ENCODE peak calls at places on chromosomes 12 and 14, in four cellular contexts. V is endothelial cell of umbilical vein, C is mammary epithelial cell, E is IMR-90. T is an unnamed sample.

GRCh38 chr12:132279930-132280329 is 49.5 kb downstream of the GALNT9 start:
- DNase-seq in C (no peak), E (no peak), V (no peak), T (no peak)

GRCh38 chr12:70059373-70059772 is 183.9 kb upstream of the CNOT2 start:
- DNase-seq in C (no peak), V (no peak), E (no peak), T (peak; percentile 22)

GRCh38 chr14:52355016-52355430 is 40.9 kb downstream of the PTGER2 start:
- DNase-seq in V (no peak), C (peak; percentile 88), E (peak; percentile 95), T (peak; percentile 92)

GRCh38 chr12:116278667-116279066 is 1.2 kb upstream of the MED13L start:
- DNase-seq in E (no peak), C (no peak), V (no peak), T (no peak)

GRCh38 chr12:11756022-11756421 is 106.5 kb downstream of the ETV6 start:
- DNase-seq in E (no peak), V (no peak), C (no peak), T (no peak)

GRCh38 chr12:69476276-69477017 is 6.3 kb downstream of the FRS2 start:
- DNase-seq in E (no peak), V (no peak), C (no peak), T (no peak)

GRCh38 chr12:56377989-56378316 is 15.3 kb upstream of the APOF start:
- DNase-seq in C (no peak), E (no peak), V (no peak), T (no peak)

GRCh38 chr14:65356327-65356836 is 56.1 kb upstream of the FUT8 start:
- DNase-seq in C (peak; percentile 100), E (peak; percentile 92), V (peak; percentile 51), T (peak; percentile 48)

GRCh38 chr12:103814436-103814835 is 26.6 kb downstream of the NT5DC3 start:
- DNase-seq in E (no peak), V (no peak), C (no peak), T (no peak)

GRCh38 chr12:128259556-128260070 is 7.4 kb upstream of the TMEM132C start:
- DNase-seq in C (no peak), V (peak; percentile 2), E (no peak), T (peak; percentile 50)

GRCh38 chr12:108638141-108638823 is 4.6 kb upstream of the SELPLG start:
- DNase-seq in C (no peak), E (no peak), V (peak; percentile 30), T (no peak)

GRCh38 chr14:69880851-69881250 is 1.6 kb downstream of the SMOC1 start:
- DNase-seq in V (no peak), C (no peak), E (no peak), T (no peak)

GRCh38 chr14:85475113-85475512 is 54.8 kb upstream of the FLRT2 start:
- DNase-seq in C (no peak), E (no peak), V (peak; percentile 94), T (no peak)

GRCh38 chr14:52840916-52841315 is 49.5 kb upstream of the GNPNAT1 start:
- DNase-seq in C (peak; percentile 48), V (no peak), E (peak; percentile 71), T (peak; percentile 84)

GRCh38 chr12:38880288-38880687 is 25.1 kb downstream of the CPNE8 start:
- DNase-seq in C (no peak), E (no peak), V (no peak), T (no peak)

GRCh38 chr12:96034631-96035282 is 630 bp downstream of the LTA4H start:
- DNase-seq in V (peak; percentile 52), C (peak; percentile 37), E (peak; percentile 37), T (peak; percentile 61)

GRCh38 chr12:128807161-128807724 is 16.5 kb downstream of the SLC15A4 start:
- DNase-seq in E (no peak), C (no peak), V (no peak), T (no peak)

GRCh38 chr14:43183916-43184315 is 1323.2 kb downstream of the FSCB start:
- DNase-seq in V (no peak), C (no peak), E (no peak), T (no peak)
- H3K4me1 ChIP-seq in V (no peaks in the 10 kb centered on the region), C (no peaks in the 10 kb centered on the region), E (no peaks in the 10 kb centered on the region), T (no peaks in the 10 kb centered on the region)

GRCh38 chr12:118356809-118357326 is 15.8 kb downstream of the TAOK3 start:
- DNase-seq in C (peak; percentile 78), V (no peak), E (peak; percentile 92), T (peak; percentile 88)

GRCh38 chr12:118357327-118358007 is 15.2 kb downstream of the TAOK3 start:
- DNase-seq in E (peak; percentile 65), V (peak; percentile 70), C (peak; percentile 54), T (no peak)

GRCh38 chr12:118358008-118358359 is 14.7 kb downstream of the TAOK3 start:
- DNase-seq in E (no peak), V (no peak), C (no peak), T (no peak)

GRCh38 chr12:118359541-118359915 is 13.2 kb downstream of the TAOK3 start:
- DNase-seq in V (no peak), C (no peak), E (no peak), T (no peak)

GRCh38 chr12:118358607-118359540 is 13.8 kb downstream of the TAOK3 start:
- DNase-seq in E (no peak), V (no peak), C (no peak), T (no peak)
- H3K9ac ChIP-seq in E (no peak overlapping the region), V (peak overlapping the region; percentile 67), C (no peak overlapping the region), T (no peak overlapping the region)

GRCh38 chr14:95069018-95069417 is 88.3 kb downstream of the DICER1 start:
- DNase-seq in V (no peak), E (no peak), C (no peak), T (no peak)
- H3K36me3 ChIP-seq in V (no peaks in the 10 kb centered on the region), E (no peaks in the 10 kb centered on the region), C (no peaks in the 10 kb centered on the region), T (no peaks in the 10 kb centered on the region)

GRCh38 chr12:124395284-124395752 is 100.4 kb downstream of the RFLNA start:
- DNase-seq in E (no peak), C (no peak), V (no peak), T (no peak)

GRCh38 chr12:124394462-124395128 is 99.7 kb downstream of the RFLNA start:
- DNase-seq in E (no peak), V (no peak), C (no peak), T (no peak)

GRCh38 chr12:124392271-124392990 is 97.5 kb downstream of the RFLNA start:
- DNase-seq in E (peak; percentile 45), C (no peak), V (peak; percentile 13), T (no peak)

GRCh38 chr12:124392991-124393790 is 98.3 kb downstream of the RFLNA start:
- DNase-seq in E (peak; percentile 58), C (no peak), V (peak; percentile 81), T (peak; percentile 75)

DNA sequence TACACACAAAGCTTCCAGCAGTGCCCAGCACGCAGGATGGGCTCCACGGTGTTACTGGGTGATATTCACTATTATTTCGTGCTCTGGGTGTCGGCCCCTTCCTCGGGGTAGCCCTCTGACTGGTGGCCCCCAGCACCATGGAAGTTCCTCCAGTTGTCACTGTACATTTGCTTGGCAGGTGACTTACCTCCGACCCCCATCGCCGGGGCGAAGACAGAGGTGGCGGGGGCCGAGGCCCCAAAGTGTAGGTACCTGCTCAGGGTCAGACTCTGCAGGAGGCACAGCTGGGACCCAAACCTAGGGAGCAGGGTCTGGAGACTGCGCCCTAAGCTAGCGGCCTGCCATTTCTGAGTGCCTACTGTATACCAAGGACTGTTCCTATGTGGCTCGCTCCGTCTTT is 98.9 kb downstream of the RFLNA start:
- DNase-seq in E (no peak), V (no peak), C (no peak), T (no peak)
- H3K4me1 ChIP-seq in E (peaks cover 41% of the 10 kb centered on the region), V (peaks cover 48% of the 10 kb centered on the region), C (peaks cover 19% of the 10 kb centered on the region), T (peaks cover 73% of the 10 kb centered on the region)

GRCh38 chr14:81516941-81517797 is 16.5 kb downstream of the SEL1L start:
- DNase-seq in V (peak; percentile 35), E (peak; percentile 76), C (no peak), T (peak; percentile 71)
- H3K9ac ChIP-seq in V (no peak overlapping the region), E (peak overlapping the region; percentile 85), C (no peak overlapping the region), T (peak overlapping the region; percentile 82)

GRCh38 chr12:113724703-113725556 is 241.2 kb downstream of the RBM19 start:
- DNase-seq in C (no peak), E (no peak), V (no peak), T (no peak)

GRCh38 chr12:113726254-113726819 is 239.8 kb downstream of the RBM19 start:
- DNase-seq in C (no peak), E (no peak), V (no peak), T (no peak)

GRCh38 chr12:113722747-113723146 is 243.4 kb downstream of the RBM19 start:
- DNase-seq in E (no peak), V (no peak), C (no peak), T (no peak)

GRCh38 chr12:113725557-113725876 is 240.6 kb downstream of the RBM19 start:
- DNase-seq in C (no peak), E (no peak), V (no peak), T (no peak)

GRCh38 chr12:113723631-113724030 is 242.5 kb downstream of the RBM19 start:
- DNase-seq in E (no peak), C (no peak), V (no peak), T (no peak)
- H3K36me3 ChIP-seq in E (no peaks in the 10 kb centered on the region), C (no peaks in the 10 kb centered on the region), V (no peaks in the 10 kb centered on the region), T (no peaks in the 10 kb centered on the region)

GRCh38 chr12:29707846-29708245 is 75.9 kb downstream of the TMTC1 start:
- DNase-seq in C (no peak), V (no peak), E (no peak), T (no peak)

GRCh38 chr12:29709641-29710040 is 74.1 kb downstream of the TMTC1 start:
- DNase-seq in C (no peak), E (no peak), V (no peak), T (no peak)

GRCh38 chr12:29709056-29709455 is 74.7 kb downstream of the TMTC1 start:
- DNase-seq in V (no peak), E (no peak), C (no peak), T (no peak)

GRCh38 chr12:29711381-29711780 is 72.4 kb downstream of the TMTC1 start:
- DNase-seq in C (no peak), E (no peak), V (no peak), T (no peak)

DNA sequence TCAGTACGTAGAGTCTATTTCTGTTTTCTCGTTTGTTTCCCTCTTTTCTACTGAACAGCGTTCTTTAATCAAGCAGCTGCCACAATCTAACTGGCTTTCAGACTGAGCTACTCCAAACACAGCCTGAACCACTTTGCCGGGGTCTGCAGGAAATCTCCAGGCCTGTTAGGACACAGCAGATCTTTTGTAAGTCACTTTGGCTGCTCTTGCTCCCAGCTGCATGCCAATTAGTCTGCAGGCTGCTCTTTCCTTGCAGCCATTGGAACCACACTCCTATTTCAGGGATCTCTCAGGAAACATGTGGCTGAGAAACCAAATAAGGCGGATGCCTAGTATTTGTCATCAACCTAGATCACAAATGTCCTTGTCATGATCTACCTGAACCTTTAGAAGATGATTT is 73.6 kb downstream of the TMTC1 start:
- DNase-seq in C (no peak), E (no peak), V (no peak), T (no peak)
- H3K4me1 ChIP-seq in C (peaks cover 30% of the 10 kb centered on the region), E (peaks cover 5% of the 10 kb centered on the region), V (no peaks in the 10 kb centered on the region), T (peaks cover 64% of the 10 kb centered on the region)

DNA sequence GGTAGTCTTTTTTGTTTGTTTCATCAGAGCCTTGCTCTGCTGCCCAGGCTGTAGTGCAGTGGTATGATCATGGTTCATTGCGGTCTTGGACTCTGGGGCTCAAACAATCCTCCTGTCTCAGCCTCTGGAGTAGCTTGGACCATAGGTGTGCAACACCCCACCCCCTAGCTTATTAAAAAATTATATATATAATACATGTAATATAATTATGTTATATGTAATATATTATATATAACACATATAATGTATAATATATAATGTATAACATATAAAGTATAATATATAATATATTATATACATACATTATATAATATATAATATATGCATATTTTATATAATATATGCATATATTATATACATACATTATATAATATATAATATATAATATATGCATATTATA is 21.8 kb downstream of the LHX5 start:
- DNase-seq in E (no peak), C (no peak), V (no peak), T (no peak)
- H3K9ac ChIP-seq in E (no peak overlapping the region), C (no peak overlapping the region), V (no peak overlapping the region), T (no peak overlapping the region)

T was measured in adipocyte.